ENCODE peak calls at places on chromosomes 6 and 20, in seven cellular contexts. L is kidney epithelial cell, R is Caco-2, P is fibroblast of pulmonary artery, G is nephron progenitor cell, E is WTC11, Q is Calu3. W is an unnamed sample.

GRCh38 chr6:121666809-121667208 is 231.4 kb downstream of the GJA1 start:
- DNase-seq in L (peak; percentile 61), R (no peak), P (peak; percentile 78), G (no peak), E (no peak), Q (peak; percentile 3), W (no peak)

GRCh38 chr20:35387334-35387733 is 24.4 kb downstream of the UQCC1 start:
- DNase-seq in L (no peak), R (no peak), P (peak; percentile 65), G (no peak), E (no peak), Q (no peak), W (no peak)

GRCh38 chr20:7856756-7857155 is 83.5 kb downstream of the HAO1 start:
- DNase-seq in L (peak; percentile 32), R (no peak), P (peak; percentile 82), G (no peak), E (no peak), Q (no peak), W (no peak)

GRCh38 chr20:50191065-50191565 is 485 bp downstream of the CEBPB start:
- DNase-seq in L (no peak), R (peak; percentile 74), P (no peak), G (no peak), E (no peak), Q (peak; percentile 79), W (peak; percentile 81)

GRCh38 chr20:371755-372542 is 8.6 kb upstream of the TRIB3 start:
- DNase-seq in L (no peak), R (peak; percentile 98), P (peak; percentile 96), G (no peak), E (no peak), Q (peak; percentile 83), W (peak; percentile 43)

GRCh38 chr6:119110601-119111548 is 32.4 kb upstream of the FAM184A start:
- DNase-seq in L (no peak), R (peak; percentile 37), P (peak; percentile 74), G (peak; percentile 20), E (peak; percentile 17), Q (peak; percentile 57), W (no peak)

GRCh38 chr6:140082867-140083297 is 708.4 kb upstream of the CITED2 start:
- DNase-seq in L (no peak), R (no peak), P (peak; percentile 76), G (no peak), E (no peak), Q (no peak), W (no peak)

GRCh38 chr6:150741633-150742200 is 123.8 kb upstream of the MTHFD1L start:
- DNase-seq in L (no peak), R (no peak), P (peak; percentile 18), G (no peak), E (peak; percentile 40), Q (no peak), W (no peak)

GRCh38 chr20:8853805-8854338 is 215.0 kb upstream of the PLCB4 start:
- DNase-seq in L (peak; percentile 62), R (no peak), P (peak; percentile 90), G (peak; percentile 27), E (no peak), Q (peak; percentile 18), W (no peak)

GRCh38 chr6:143911028-143911427 is 46.8 kb downstream of the ZC2HC1B start:
- DNase-seq in L (no peak), R (no peak), P (no peak), G (no peak), E (no peak), Q (no peak), W (no peak)

GRCh38 chr20:33311011-33311410 is 28.0 kb downstream of the BPIFB1 start:
- DNase-seq in L (no peak), R (no peak), P (no peak), G (no peak), E (no peak), Q (no peak), W (no peak)

GRCh38 chr20:53677447-53678314 is 84.0 kb upstream of the ZNF217 start:
- DNase-seq in L (no peak), R (peak; percentile 99), P (peak; percentile 78), G (peak; percentile 22), E (peak; percentile 35), Q (peak; percentile 76), W (peak; percentile 45)

GRCh38 chr6:142737368-142738060 is 207.5 kb downstream of the HIVEP2 start:
- DNase-seq in L (no peak), R (no peak), P (peak; percentile 21), G (no peak), E (no peak), Q (peak; percentile 8), W (no peak)

GRCh38 chr20:18904624-18905023 is 91.0 kb downstream of the SCP2D1 start:
- DNase-seq in L (no peak), R (no peak), P (no peak), G (no peak), E (peak; percentile 13), Q (no peak), W (no peak)
- TF ChIP-seq CTCF in L (no peak), R (peak; percentile 66), P (no peak), G (no peak), E (no peak), Q (no peak), W (peak; percentile 38)

GRCh38 chr20:2093883-2094282 is 7.7 kb upstream of the STK35 start:
- DNase-seq in L (no peak), R (no peak), P (no peak), G (no peak), E (no peak), Q (no peak), W (no peak)

GRCh38 chr20:2089447-2089846 is 12.2 kb upstream of the STK35 start:
- DNase-seq in L (no peak), R (no peak), P (no peak), G (no peak), E (no peak), Q (no peak), W (no peak)

GRCh38 chr20:2088904-2089303 is 12.7 kb upstream of the STK35 start:
- DNase-seq in L (no peak), R (no peak), P (no peak), G (no peak), E (no peak), Q (no peak), W (no peak)

DNA sequence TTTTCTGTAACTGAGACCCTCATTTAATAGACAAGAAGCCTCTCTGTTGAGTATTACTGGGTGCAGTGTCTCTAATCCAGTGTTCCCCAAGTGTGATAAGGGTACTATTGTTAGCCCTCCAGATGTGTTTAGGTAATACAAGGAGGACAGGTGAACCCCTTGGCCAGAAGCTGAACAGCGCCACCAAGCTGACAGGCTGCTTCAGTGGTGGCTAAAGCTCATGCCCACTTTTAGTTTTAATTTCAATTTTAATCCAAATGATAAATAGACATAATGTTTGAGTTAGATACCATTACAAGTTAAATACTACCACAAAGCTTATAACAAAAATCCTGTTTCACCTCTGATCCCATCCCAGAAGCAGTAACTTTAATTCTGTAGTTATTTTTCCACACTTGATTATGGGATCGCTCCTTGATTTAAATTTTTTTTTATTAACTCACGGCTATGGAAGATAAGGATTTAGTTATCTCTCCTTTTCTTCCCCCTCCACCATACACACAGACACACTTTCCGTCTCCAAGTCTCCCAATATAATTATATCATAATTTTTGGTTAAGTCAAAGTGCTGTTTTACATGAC is 8.3 kb upstream of the STK35 start:
- DNase-seq in L (no peak), R (peak; percentile 62), P (peak; percentile 17), G (peak; percentile 23), E (peak; percentile 71), Q (peak; percentile 42), W (no peak)
- TF ChIP-seq CTCF in L (peak; percentile 78), R (peak; percentile 89), P (peak; percentile 66), G (peak; percentile 50), E (peak; percentile 47), Q (peak; percentile 46), W (no peak)

GRCh38 chr6:160933256-160933655 is 58.3 kb upstream of the MAP3K4 start:
- DNase-seq in L (no peak), R (no peak), P (no peak), G (peak; percentile 8), E (peak; percentile 26), Q (no peak), W (no peak)
- TF ChIP-seq CTCF in L (no peak), R (peak; percentile 46), P (peak; percentile 12), G (no peak), E (no peak), Q (no peak), W (no peak)

DNA sequence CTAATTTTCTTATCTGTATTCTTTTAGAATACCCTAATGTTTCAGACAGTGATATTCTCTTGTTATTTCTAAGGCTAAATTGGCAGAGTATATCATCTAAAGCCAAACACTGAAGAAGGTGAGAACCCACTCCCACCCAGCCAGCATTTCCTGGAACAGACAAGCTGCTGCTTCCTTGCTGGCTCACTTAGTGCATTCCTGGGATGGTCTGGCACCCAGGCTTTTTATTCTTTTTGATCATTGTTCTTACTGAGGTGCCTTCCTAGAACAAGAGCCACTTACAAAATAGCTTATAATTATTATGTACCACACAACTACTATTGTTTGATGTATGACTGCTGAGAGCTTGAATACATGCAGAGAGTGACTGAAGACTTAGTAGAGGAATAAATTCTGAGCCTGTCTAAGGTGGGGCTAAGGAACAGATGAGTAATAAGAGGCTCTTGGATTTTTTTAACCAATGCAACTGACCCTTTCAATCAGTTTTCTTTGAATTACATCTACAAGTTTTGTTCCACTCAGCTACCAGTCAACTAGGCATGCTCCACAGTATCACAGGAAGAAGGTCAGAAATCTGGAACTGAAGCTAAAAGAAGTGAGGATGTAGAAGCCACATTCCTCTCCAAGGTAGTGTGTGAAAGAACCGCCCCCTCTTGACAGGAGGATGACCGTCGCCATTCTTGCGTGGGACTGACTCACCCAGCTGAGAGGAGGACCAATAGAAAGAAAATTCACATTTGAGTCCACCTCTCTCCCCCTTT is 30.1 kb downstream of the PRPH2 start:
- DNase-seq in L (peak; percentile 61), R (no peak), P (peak; percentile 73), G (no peak), E (no peak), Q (no peak), W (no peak)
- TF ChIP-seq CTCF in L (no peak), R (no peak), P (no peak), G (no peak), E (no peak), Q (no peak), W (no peak)

DNA sequence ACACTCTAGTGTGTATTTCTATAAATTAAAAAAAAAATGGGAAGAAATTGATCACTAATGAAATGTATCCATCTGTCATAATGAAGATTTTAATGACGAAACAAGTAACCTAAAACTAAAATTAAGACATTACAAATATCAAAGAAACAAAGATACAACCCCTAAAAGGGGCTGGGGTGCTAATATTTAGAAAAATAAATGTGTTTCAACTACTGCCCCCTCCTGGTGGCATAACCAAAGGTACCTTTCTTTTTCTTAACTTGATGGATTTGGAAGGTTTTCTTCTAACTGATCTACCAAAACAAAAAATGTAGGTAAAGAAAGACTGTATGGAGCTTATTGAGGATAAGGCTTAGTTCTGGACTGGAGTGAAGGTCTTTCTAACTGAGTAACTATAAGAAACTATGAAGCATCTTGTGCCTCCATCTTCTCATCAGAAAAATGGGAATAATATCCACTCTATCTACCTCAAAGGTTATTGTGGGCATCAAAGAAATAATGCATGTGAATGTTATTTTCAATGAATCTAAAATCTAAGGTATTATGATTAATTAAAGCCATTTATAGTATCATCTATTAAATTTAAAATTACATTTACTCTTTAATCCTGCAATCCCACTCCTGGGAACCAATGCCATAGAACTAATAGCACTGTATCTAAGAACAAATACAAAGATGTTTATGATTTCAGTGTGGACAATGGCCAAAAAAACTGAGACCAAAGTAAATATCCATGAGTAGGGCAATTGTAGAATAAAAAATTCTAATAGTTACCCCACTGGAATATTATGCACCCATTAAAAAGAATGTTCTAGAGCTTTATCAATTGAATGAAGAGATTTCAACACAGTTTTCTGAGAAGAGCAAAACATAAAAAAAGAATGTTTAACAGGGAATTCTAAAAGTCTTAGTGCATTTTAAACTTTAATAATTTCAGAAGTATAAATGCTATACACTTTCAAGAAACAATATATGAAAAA is 117.2 kb downstream of the BACH2 start:
- DNase-seq in L (no peak), R (no peak), P (peak; percentile 28), G (no peak), E (no peak), Q (no peak), W (no peak)
- TF ChIP-seq CTCF in L (peak; percentile 29), R (peak; percentile 1), P (peak; percentile 46), G (peak; percentile 39), E (peak; percentile 60), Q (peak; percentile 45), W (peak; percentile 23)